ENCODE peak calls at places on chromosomes 1 and 21, in four cellular contexts. Q is PC-9, O is G401, U is NCI-H748 treated with DMSO at 0.1 percent for 48 hours. N is an unnamed sample.

GRCh38 chr21:45010096-45010495 is 64.3 kb upstream of the ADARB1 start:
- DNase-seq in U (no peak), Q (peak), O (no peak), N (no peak)

GRCh38 chr21:14493731-14494130 is 52.4 kb downstream of the SAMSN1 start:
- DNase-seq in O (no peak), U (no peak), Q (no peak), N (no peak)

GRCh38 chr1:210376836-210377377 is 48.2 kb downstream of the HHAT start:
- DNase-seq in Q (no peak), U (no peak), O (no peak), N (no peak)

GRCh38 chr21:31354604-31355443 is 10.8 kb upstream of the TIAM1 start:
- DNase-seq in O (no peak), Q (peak), U (no peak), N (peak)

GRCh38 chr21:46056450-46056903 is 41.4 kb upstream of the COL6A2 start:
- DNase-seq in O (no peak), U (no peak), Q (no peak), N (peak)

GRCh38 chr1:85484264-85484663 is 19.3 kb upstream of the DDAH1 start:
- DNase-seq in U (no peak), O (no peak), Q (no peak), N (no peak)

GRCh38 chr1:205658943-205659581 is 21.2 kb downstream of the SLC45A3 start:
- DNase-seq in O (peak), Q (no peak), U (no peak), N (peak)

GRCh38 chr1:172122381-172122780 is 281.1 kb downstream of the DNM3 start:
- DNase-seq in O (no peak), U (no peak), Q (no peak), N (no peak)

GRCh38 chr1:156106624-156107488 is 7.7 kb upstream of the LMNA start:
- DNase-seq in Q (no peak), O (peak), U (no peak), N (peak)

GRCh38 chr1:159705911-159706270 is 8.5 kb downstream of the CRP start:
- DNase-seq in Q (no peak), U (no peak), O (no peak), N (no peak)

GRCh38 chr21:45154511-45155508 is 80.4 kb downstream of the ADARB1 start:
- DNase-seq in Q (no peak), U (no peak), O (no peak), N (peak)

GRCh38 chr1:66533804-66534745 is at the start of gene SGIP1:
- DNase-seq in Q (no peak), U (peak), O (peak), N (peak)

GRCh38 chr1:228863776-228864175 is 128.5 kb downstream of the RHOU start:
- DNase-seq in U (no peak), Q (no peak), O (no peak), N (no peak)

GRCh38 chr1:23168079-23168461 is 586 bp downstream of the LUZP1 start:
- DNase-seq in U (no peak), Q (no peak), O (no peak), N (peak)

GRCh38 chr1:193181526-193181925 is 4.9 kb downstream of the B3GALT2 start:
- DNase-seq in U (no peak), O (no peak), Q (no peak), N (no peak)

GRCh38 chr1:246865921-246866320 is 65.8 kb downstream of the AHCTF1 start:
- DNase-seq in U (no peak), Q (no peak), O (no peak), N (no peak)

GRCh38 chr1:66731462-66731861 is 20.8 kb upstream of the DYNLT5 start:
- DNase-seq in Q (no peak), U (no peak), O (no peak), N (no peak)

GRCh38 chr1:8077120-8077573 is 51.0 kb upstream of the ERRFI1 start:
- DNase-seq in U (no peak), Q (peak), O (no peak), N (peak)

GRCh38 chr1:10031461-10031860 is 1.3 kb upstream of the UBE4B start:
- DNase-seq in Q (peak), U (no peak), O (no peak), N (peak)

GRCh38 chr1:219973221-219973620 is 44.9 kb upstream of the SLC30A10 start:
- DNase-seq in O (no peak), Q (no peak), U (no peak), N (no peak)

GRCh38 chr1:218945050-218945449 is 228.6 kb upstream of the LYPLAL1 start:
- DNase-seq in O (no peak), U (no peak), Q (no peak), N (no peak)

GRCh38 chr1:14613915-14614314 is 15.4 kb downstream of the KAZN start:
- DNase-seq in O (peak), U (no peak), Q (no peak), N (no peak)

GRCh38 chr1:19925342-19926070 is 2.1 kb upstream of the PLA2G2E start:
- DNase-seq in U (no peak), O (no peak), Q (peak), N (peak)

GRCh38 chr1:225777058-225777582 is 506 bp upstream of the SRP9 start:
- DNase-seq in U (peak), Q (no peak), O (no peak), N (no peak)

GRCh38 chr1:52424238-52424637 is 19.8 kb downstream of the PRPF38A start:
- DNase-seq in U (no peak), Q (no peak), O (no peak), N (no peak)

GRCh38 chr1:172837816-172838680 is 179.1 kb downstream of the FASLG start:
- DNase-seq in Q (peak), O (no peak), U (no peak), N (peak)

GRCh38 chr1:47399841-47400144 is 16.3 kb upstream of the FOXE3 start:
- DNase-seq in U (no peak), O (no peak), Q (no peak), N (no peak)

GRCh38 chr1:47940321-47940720 is 56.9 kb downstream of the TRABD2B start:
- DNase-seq in Q (no peak), U (no peak), O (no peak), N (no peak)

GRCh38 chr1:37085393-37085792 is 51.1 kb upstream of the GRIK3 start:
- DNase-seq in Q (no peak), U (no peak), O (no peak), N (no peak)

GRCh38 chr1:158830074-158830677 is 975 bp upstream of the MNDA start:
- DNase-seq in O (no peak), Q (no peak), U (no peak), N (no peak)

GRCh38 chr1:97986041-97987005 is 65.5 kb upstream of the DPYD start:
- DNase-seq in U (no peak), O (no peak), Q (no peak), N (peak)

GRCh38 chr1:106785136-106785535 is 271.3 kb upstream of the PRMT6 start:
- DNase-seq in Q (no peak), U (no peak), O (no peak), N (no peak)

GRCh38 chr21:39300587-39300986 is 12.8 kb downstream of the BRWD1 start:
- DNase-seq in U (no peak), Q (no peak), O (no peak), N (peak)